ENCODE peak calls at places on chromosomes 16 and 17, in four cellular contexts. D, H, S and X are unnamed samples.

GRCh38 chr17:75317671-75318070 is 28.4 kb upstream of the SLC25A19 start:
- DNase-seq in D (no peak), H (peak), S (no peak), X (no peak)

GRCh38 chr16:7405166-7405565 is 72.5 kb downstream of the RBFOX1 start:
- DNase-seq in D (no peak), H (no peak), S (no peak), X (no peak)

GRCh38 chr17:44539664-44540063 is 17.6 kb upstream of the FZD2 start:
- DNase-seq in D (no peak), H (no peak), S (no peak), X (no peak)

GRCh38 chr17:29807520-29808361 is 122.3 kb downstream of the SSH2 start:
- DNase-seq in D (peak), H (peak), S (no peak), X (no peak)

GRCh38 chr17:72602517-72603345 is 481.9 kb downstream of the SOX9 start:
- DNase-seq in D (no peak), H (no peak), S (no peak), X (no peak)

GRCh38 chr17:80858301-80859003 is 133.2 kb upstream of the CHMP6 start:
- DNase-seq in D (no peak), H (peak), S (no peak), X (no peak)

GRCh38 chr17:411416-412120 is 59.0 kb upstream of the RPH3AL start:
- DNase-seq in D (no peak), H (peak), S (no peak), X (no peak)

GRCh38 chr16:85460983-85461813 is 151.9 kb upstream of the GSE1 start:
- DNase-seq in D (no peak), H (no peak), S (no peak), X (no peak)

GRCh38 chr17:7137182-7137943 is 22.7 kb upstream of the ASGR2 start:
- DNase-seq in D (no peak), H (peak), S (no peak), X (no peak)

GRCh38 chr16:31470615-31471014 is 1.3 kb upstream of the TGFB1I1 start:
- DNase-seq in D (no peak), H (no peak), S (no peak), X (no peak)

GRCh38 chr16:24855678-24856077 is 9.9 kb downstream of the SLC5A11 start:
- DNase-seq in D (no peak), H (no peak), S (no peak), X (no peak)

GRCh38 chr17:6608321-6608720 is 32.2 kb downstream of the KIAA0753 start:
- DNase-seq in D (no peak), H (no peak), S (no peak), X (no peak)

GRCh38 chr17:78885956-78886355 is 17.0 kb downstream of the CEP295NL start:
- DNase-seq in D (no peak), H (no peak), S (no peak), X (no peak)

GRCh38 chr16:86812363-86812970 is 234.1 kb downstream of the FOXL1 start:
- DNase-seq in D (no peak), H (no peak), S (no peak), X (no peak)

GRCh38 chr17:78998311-78999055 is 11.1 kb downstream of the CANT1 start:
- DNase-seq in D (no peak), H (peak), S (peak), X (no peak)

GRCh38 chr17:66904760-66905637 is 59.5 kb upstream of the CACNG4 start:
- DNase-seq in D (no peak), H (peak), S (no peak), X (no peak)

GRCh38 chr16:70694517-70695218 is 8.8 kb upstream of the MTSS2 start:
- DNase-seq in D (no peak), H (no peak), S (no peak), X (no peak)

GRCh38 chr17:33115351-33115750 is 123.7 kb downstream of the SPACA3 start:
- DNase-seq in D (no peak), H (no peak), S (no peak), X (no peak)

GRCh38 chr17:28610372-28610771 is 3.6 kb downstream of the RSKR start:
- DNase-seq in D (no peak), H (no peak), S (no peak), X (no peak)

GRCh38 chr17:3669548-3669947 is 936 bp downstream of the EMC6 start:
- DNase-seq in D (no peak), H (no peak), S (no peak), X (no peak)

GRCh38 chr16:8474576-8474975 is 115.7 kb downstream of the TMEM114 start:
- DNase-seq in D (no peak), H (no peak), S (no peak), X (no peak)

GRCh38 chr16:53629151-53629550 is 74.5 kb downstream of the RPGRIP1L start:
- DNase-seq in D (no peak), H (no peak), S (no peak), X (no peak)

GRCh38 chr16:48384305-48384981 is 770 bp downstream of the SIAH1 start:
- DNase-seq in D (no peak), H (peak), S (peak), X (no peak)

GRCh38 chr17:48505788-48506187 is 25.0 kb downstream of the HOXB1 start:
- DNase-seq in D (no peak), H (no peak), S (no peak), X (no peak)

GRCh38 chr17:4357030-4357635 is 9.3 kb downstream of the UBE2G1 start:
- DNase-seq in D (no peak), H (no peak), S (no peak), X (no peak)

GRCh38 chr17:73646409-73647305 is 2.4 kb upstream of the SDK2 start:
- DNase-seq in D (no peak), H (no peak), S (no peak), X (peak)

GRCh38 chr16:77219437-77219836 is 20.2 kb downstream of the SYCE1L start:
- DNase-seq in D (no peak), H (no peak), S (no peak), X (no peak)

GRCh38 chr16:57273359-57273758 is 11.1 kb downstream of the PLLP start:
- DNase-seq in D (no peak), H (no peak), S (no peak), X (no peak)

GRCh38 chr16:31464781-31465260 is 5.5 kb downstream of the ARMC5 start:
- DNase-seq in D (no peak), H (peak), S (no peak), X (no peak)

GRCh38 chr16:56282455-56282854 is 91.2 kb downstream of the GNAO1 start:
- DNase-seq in D (no peak), H (no peak), S (no peak), X (no peak)

GRCh38 chr16:87661561-87661960 is 59.3 kb downstream of the JPH3 start:
- DNase-seq in D (no peak), H (no peak), S (no peak), X (no peak)

GRCh38 chr17:58531661-58532554 is 17.5 kb upstream of the MTMR4 start:
- DNase-seq in D (no peak), H (peak), S (no peak), X (no peak)

DNA sequence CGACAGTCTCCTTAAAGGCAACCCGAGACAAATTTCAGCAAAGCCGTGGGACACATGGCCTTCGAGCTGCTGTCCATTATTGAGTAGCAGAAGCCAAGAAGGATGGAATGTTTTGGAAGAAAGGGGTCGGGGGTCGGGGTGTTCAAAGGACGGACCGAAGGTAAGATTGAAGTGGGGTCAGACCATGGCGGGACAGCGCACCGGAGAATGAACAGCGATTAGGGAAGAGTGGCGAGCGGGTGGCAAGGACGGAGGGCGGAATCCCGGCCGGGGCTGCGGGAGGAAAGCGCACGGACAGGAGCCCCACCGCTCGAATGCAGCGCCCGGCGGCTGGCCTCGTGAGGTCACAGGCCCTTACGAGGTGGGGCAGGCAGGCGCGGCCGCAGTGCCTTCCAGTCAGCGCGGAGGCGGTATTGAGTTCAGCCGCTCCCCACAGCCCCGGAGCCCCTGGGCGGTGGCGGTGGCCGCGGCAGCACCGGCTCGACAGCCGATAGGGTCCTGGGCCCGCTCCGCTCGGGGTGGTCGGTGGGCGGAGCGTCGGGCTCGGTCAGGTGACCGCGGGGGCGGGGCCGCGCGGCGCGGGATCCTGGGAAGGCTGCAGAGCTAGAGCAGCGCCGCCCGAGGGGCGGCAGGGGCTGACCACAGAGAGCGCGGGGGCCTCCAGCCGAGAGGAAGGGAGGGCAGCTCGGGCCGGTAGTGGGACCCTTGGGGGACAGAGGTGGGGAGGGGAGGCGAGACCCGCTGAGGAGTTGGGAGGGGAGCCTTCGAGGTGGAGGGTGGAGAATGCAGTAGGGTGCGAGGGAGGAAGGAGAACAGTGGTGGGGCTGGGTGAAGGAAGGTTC is at the start of gene EFCAB13:
- DNase-seq in D (peak), H (peak), S (peak), X (no peak)
- TF ChIP-seq POLR2A in D (peak), H (no peak), S (peak), X (peak)

DNA sequence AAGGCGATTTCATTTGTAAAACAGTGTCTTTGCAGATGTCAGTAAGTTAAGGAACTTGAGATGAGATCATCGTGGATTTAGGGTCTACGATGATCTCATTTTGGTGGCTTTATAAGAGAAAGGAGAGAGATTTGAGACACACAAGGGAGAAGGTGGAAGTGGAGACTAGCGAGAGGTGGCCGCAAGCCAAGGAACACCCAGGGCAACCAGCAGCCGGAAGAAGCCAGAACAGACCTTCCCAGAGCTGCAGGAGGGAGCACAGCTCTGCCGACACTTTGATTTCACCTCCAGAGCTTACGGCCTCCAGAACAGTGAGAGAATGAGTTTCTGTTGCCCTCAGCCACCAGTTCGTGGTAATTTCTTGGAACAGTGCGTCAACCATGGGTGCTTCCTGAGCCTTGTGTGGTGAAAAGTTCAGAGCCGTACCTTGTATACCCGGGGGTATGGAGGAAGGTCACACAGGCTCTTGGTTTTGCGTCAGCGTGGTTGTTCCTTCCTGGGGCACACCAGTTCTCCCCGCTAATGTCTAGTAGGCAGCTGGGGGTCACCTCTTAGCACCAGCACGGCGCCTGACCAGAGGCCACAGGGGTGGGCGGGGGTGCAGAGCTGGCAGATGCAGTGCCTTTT is 12.9 kb upstream of the SEC14L1 start:
- DNase-seq in D (peak), H (peak), S (peak), X (no peak)
- TF ChIP-seq POLR2A in D (peak), H (no peak), S (no peak), X (no peak)

DNA sequence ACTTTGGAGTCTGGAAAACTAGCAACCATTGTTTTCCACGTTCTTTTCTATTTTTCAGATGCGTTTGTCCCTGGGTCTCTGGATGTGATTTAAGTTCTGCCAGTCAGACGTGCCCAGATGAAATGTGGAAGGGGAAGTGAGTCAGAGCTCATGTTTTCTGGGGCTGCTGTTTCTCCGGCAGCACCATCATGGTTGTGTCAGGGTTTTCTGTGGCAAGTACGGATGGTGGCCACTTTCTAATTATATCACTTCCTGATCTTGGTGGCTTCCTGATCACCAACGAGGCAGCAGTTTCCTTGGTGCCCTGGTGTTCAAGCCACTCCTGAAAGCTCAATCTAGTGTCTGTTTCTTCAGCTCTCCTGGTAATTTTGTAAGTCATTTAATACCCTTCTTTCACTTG is 31.4 kb upstream of the PMFBP1 start:
- DNase-seq in D (no peak), H (no peak), S (no peak), X (no peak)
- TF ChIP-seq POLR2A in D (no peak), H (no peak), S (no peak), X (no peak)

GRCh38 chr17:38750044-38750311 is 1.8 kb upstream of the PCGF2 start:
- DNase-seq in D (no peak), H (no peak), S (no peak), X (no peak)

GRCh38 chr17:38748329-38749221 is at the start of gene PCGF2:
- DNase-seq in D (peak), H (peak), S (peak), X (no peak)

GRCh38 chr17:38750312-38751121 is 2.0 kb upstream of the PSMB3 start:
- DNase-seq in D (no peak), H (peak), S (no peak), X (no peak)

GRCh38 chr17:38747385-38748328 is 479 bp downstream of the PCGF2 start:
- DNase-seq in D (no peak), H (no peak), S (no peak), X (no peak)

GRCh38 chr17:38749222-38750043 is 1.3 kb upstream of the PCGF2 start:
- DNase-seq in D (peak), H (peak), S (peak), X (no peak)
- TF ChIP-seq POLR2A in D (peak), H (no peak), S (peak), X (no peak)

DNA sequence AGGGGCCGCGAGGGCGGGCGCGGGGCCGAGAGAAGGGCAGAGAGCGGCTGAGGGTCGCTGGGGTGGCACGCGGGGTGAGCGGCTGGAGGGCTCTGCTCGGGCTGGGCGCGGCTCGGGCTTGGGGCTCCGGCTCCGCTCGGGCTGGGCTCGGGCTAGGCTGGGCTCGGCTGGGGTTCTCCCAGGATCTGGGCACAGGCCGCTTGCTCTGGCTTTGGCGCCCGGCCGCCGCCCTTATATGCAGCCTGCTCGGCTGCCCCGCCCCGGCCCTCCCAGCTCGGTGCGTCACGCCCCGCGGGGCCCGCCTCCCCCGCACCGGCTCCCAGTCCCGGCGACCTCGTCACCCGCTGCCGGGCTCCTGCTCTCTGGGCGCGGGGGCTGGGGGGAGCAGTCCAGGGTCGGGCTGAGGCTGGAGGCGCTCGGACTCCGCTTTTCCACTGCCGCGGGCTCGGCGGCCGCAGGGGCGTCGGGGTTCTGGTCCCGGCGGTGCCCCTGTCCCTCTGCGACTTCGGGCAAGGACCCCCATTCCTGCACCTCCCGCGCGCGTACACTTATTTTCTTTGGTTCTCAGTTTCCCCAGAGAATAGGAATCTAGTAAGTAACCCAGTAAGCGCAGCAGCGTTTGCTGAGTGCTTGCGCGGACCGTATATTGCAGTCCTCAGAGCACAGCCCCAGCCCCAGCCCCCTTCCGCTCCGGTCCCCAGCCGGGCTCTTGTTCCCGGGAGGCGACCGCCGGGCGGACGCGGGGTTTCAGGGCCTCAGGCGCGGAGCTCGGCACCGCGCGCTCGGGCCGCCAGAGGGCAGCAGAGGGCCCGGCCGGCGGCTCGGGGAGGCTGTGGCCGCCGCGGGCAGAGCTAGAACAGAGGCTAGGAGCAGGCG is at the start of gene RASD1:
- DNase-seq in D (peak), H (peak), S (peak), X (no peak)
- TF ChIP-seq POLR2A in D (peak), H (peak), S (peak), X (peak)

DNA sequence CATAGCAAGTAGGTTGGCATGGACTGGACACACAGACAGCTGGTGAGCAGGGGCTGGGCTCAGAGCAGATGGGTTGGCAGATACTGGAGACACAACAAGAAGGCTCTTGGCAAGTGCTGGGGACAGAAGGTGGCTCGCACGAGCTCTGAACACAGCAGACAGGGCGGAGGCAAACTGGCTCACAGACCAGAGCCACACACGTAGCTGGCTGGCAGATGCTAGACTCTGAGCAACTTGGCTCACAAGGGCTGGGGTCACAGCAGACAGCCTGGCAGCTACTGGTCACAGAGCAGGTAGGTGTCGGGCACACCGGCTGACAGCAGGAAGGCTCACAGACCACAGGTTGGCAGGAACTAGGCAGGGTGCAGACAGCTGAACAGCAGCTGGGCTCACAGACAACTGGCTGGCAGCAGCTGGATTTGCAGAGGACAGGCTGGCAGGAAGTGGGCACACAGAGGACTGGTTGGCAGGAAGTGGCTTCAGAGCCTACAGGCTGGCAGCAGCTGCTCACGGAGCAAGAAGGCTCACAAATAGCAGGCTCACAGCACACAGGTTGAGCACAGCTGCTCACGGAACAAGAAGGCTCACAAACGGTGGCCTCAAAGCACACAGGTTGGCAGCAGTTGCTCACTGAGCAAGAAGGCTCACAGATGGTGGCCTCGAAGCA is 725 bp downstream of the KRTAP16-1 start:
- DNase-seq in D (no peak), H (peak), S (peak), X (no peak)
- TF ChIP-seq POLR2A in D (no peak), H (no peak), S (no peak), X (no peak)